ENCODE peak calls at places on chromosomes 6 and 20, in four cellular contexts. Y is GM12878, L is K562, P is HL-60. U is an unnamed sample.

GRCh38 chr6:154039231-154039842 is at the start of gene OPRM1:
- DNase-seq in Y (no peak), L (peak; percentile 20), P (no peak), U (no peak)

GRCh38 chr6:1238040-1238439 is 73.9 kb upstream of the FOXQ1 start:
- DNase-seq in Y (no peak), L (no peak), P (no peak), U (no peak)

GRCh38 chr20:17622851-17623508 is 53.1 kb downstream of the DSTN start:
- DNase-seq in Y (no peak), L (no peak), P (no peak), U (peak; percentile 5)

GRCh38 chr6:137808191-137808590 is 58.9 kb upstream of the TNFAIP3 start:
- DNase-seq in Y (no peak), L (no peak), P (no peak), U (no peak)

GRCh38 chr20:45363611-45364492 is 896 bp downstream of the SYS1 start:
- DNase-seq in Y (no peak), L (no peak), P (no peak), U (no peak)

GRCh38 chr6:127518710-127519468 is at the start of gene MTCL3:
- DNase-seq in Y (no peak), L (no peak), P (no peak), U (no peak)

GRCh38 chr20:49497217-49497560 is 14.7 kb upstream of the KCNB1 start:
- DNase-seq in Y (no peak), L (no peak), P (no peak), U (no peak)

GRCh38 chr6:142929751-142930358 is 15.1 kb downstream of the HIVEP2 start:
- DNase-seq in Y (no peak), L (no peak), P (no peak), U (no peak)

GRCh38 chr6:143598466-143599080 is 79.2 kb upstream of the PHACTR2 start:
- DNase-seq in Y (no peak), L (no peak), P (no peak), U (no peak)

GRCh38 chr6:105889902-105890301 is 196.2 kb upstream of the PRDM1 start:
- DNase-seq in Y (no peak), L (no peak), P (no peak), U (no peak)

GRCh38 chr6:44064089-44064947 is 62.9 kb downstream of the MRPL14 start:
- DNase-seq in Y (no peak), L (peak; percentile 61), P (no peak), U (no peak)

GRCh38 chr20:35939264-35939663 is 15.0 kb downstream of the SCAND1 start:
- DNase-seq in Y (no peak), L (no peak), P (no peak), U (no peak)

GRCh38 chr20:63544958-63545516 is 2.5 kb downstream of the SRMS start:
- DNase-seq in Y (no peak), L (no peak), P (no peak), U (no peak)

GRCh38 chr6:96089173-96089572 is 73.4 kb downstream of the FUT9 start:
- DNase-seq in Y (no peak), L (no peak), P (no peak), U (no peak)

GRCh38 chr6:127494240-127494767 is 24.8 kb downstream of the MTCL3 start:
- DNase-seq in Y (no peak), L (no peak), P (no peak), U (no peak)

DNA sequence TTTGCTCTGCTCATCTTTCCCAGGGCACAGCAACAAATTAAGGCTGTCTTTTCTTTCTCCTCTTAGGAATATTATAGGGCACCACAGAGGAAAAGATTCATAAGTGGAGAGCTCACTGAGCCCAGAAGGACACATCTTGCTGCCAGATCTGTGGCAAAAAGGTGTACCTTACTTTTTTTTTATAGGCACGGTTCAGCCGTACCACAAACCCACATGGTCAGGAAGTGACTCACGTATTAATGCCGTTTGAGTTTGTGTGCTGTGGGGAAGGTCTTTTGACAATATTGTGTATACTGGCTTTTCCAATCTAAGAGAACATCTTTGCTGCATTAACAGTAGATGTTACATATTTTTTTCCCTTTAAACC is 28.4 kb downstream of the PAQR8 start:
- DNase-seq in Y (peak; percentile 72), L (peak; percentile 47), P (peak; percentile 58), U (no peak)
- TF ChIP-seq SPI1 in Y (no peak), L (no peak), P (no peak), U (peak; percentile 15)

GRCh38 chr6:33390173-33390572 is 1.4 kb upstream of the KIFC1 start:
- DNase-seq in Y (no peak), L (no peak), P (no peak), U (no peak)

GRCh38 chr6:33392168-33392947 is 735 bp downstream of the KIFC1 start:
- DNase-seq in Y (no peak), L (no peak), P (no peak), U (peak; percentile 34)

GRCh38 chr6:33391278-33392167 is at the start of gene KIFC1:
- DNase-seq in Y (peak; percentile 99), L (peak; percentile 98), P (peak; percentile 100), U (peak; percentile 95)

GRCh38 chr6:33392979-33393378 is 1.4 kb downstream of the KIFC1 start:
- DNase-seq in Y (no peak), L (no peak), P (no peak), U (no peak)

GRCh38 chr6:33390767-33391277 is 801 bp upstream of the KIFC1 start:
- DNase-seq in Y (no peak), L (no peak), P (no peak), U (no peak)
- TF ChIP-seq POLR2AphosphoS5 in Y (no peak), L (no peak), P (no peak), U (no peak)

GRCh38 chr20:56094228-56094627 is 88.9 kb upstream of the CBLN4 start:
- DNase-seq in Y (no peak), L (no peak), P (no peak), U (no peak)
- TF ChIP-seq SPI1 in Y (no peak), L (no peak), P (no peak), U (no peak)

GRCh38 chr20:25294459-25295385 is 46.8 kb downstream of the PYGB start:
- DNase-seq in Y (no peak), L (peak; percentile 78), P (no peak), U (peak; percentile 82)
- TF ChIP-seq POLR2AphosphoS5 in Y (no peak), L (no peak), P (no peak), U (no peak)

DNA sequence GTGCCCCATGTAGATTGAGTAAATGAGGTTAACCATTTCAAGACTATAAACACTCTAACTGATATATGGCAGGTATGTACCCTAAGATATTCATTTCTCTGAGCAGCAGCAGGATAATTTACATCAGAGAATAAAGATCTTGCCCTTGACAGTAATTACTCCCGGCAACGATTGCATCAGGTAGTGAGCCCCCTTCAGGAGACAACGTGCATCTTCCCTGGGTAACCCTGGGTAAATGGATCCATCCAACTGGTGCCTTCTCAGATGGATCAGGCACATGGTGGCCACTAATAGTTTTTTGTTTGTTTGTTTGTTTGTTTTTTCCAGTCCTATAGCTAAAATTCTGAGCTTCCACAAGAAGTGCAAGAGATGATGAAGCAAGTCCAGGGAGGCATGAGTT is 469.4 kb upstream of the SLC35B3 start:
- DNase-seq in Y (no peak), L (no peak), P (no peak), U (no peak)
- TF ChIP-seq SPI1 in Y (no peak), L (no peak), P (no peak), U (no peak)

GRCh38 chr6:15434823-15435380 is 189.0 kb downstream of the JARID2 start:
- DNase-seq in Y (no peak), L (no peak), P (no peak), U (no peak)
- TF ChIP-seq POLR2AphosphoS5 in Y (no peak), L (no peak), P (no peak), U (no peak)

GRCh38 chr6:169225131-169225576 is 28.5 kb downstream of the THBS2 start:
- DNase-seq in Y (no peak), L (no peak), P (no peak), U (no peak)

GRCh38 chr6:169224716-169225115 is 28.9 kb downstream of the THBS2 start:
- DNase-seq in Y (no peak), L (no peak), P (no peak), U (no peak)

GRCh38 chr6:169225887-169226286 is 27.8 kb downstream of the THBS2 start:
- DNase-seq in Y (no peak), L (no peak), P (no peak), U (no peak)

GRCh38 chr6:169223006-169223405 is 30.6 kb downstream of the THBS2 start:
- DNase-seq in Y (no peak), L (no peak), P (no peak), U (no peak)

GRCh38 chr6:169224185-169224695 is 29.4 kb downstream of the THBS2 start:
- DNase-seq in Y (no peak), L (peak; percentile 30), P (no peak), U (no peak)
- TF ChIP-seq SPI1 in Y (no peak), L (no peak), P (no peak), U (no peak)

DNA sequence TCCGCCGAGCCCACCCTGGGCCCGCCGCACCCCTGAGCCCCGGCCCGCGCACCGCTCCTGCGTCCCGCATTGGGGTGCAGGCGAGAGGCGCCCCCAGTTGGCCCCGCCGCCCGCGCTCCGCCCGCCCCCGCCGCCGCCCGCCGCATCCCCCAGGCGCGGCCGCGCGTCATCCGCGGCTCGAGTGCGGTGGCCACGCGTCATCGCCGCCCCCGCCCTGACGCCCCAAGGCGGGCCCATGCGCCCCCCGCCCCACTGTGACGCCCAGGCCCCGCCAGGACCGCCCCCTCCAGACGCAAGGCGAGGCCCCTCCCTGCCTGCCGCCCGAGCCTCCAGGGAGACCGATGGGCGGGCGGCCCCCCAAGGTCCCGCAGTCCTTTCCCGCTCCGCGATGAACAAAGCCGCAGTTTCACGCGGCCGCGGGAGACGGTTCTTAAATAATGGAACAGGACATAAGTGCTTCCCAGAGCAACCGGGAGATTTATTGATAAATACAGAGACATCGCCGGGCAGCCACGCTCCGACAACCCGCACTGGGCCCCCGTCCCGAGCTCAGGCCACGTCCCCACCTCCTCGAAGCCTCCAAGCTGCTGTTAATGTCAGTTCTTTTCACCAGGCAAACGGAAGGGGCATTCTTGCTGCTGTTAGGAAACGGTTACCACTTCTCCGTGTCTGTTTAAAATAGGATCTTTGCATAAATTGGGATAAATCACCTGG is at the start of gene ANKRD60:
- DNase-seq in Y (no peak), L (peak; percentile 77), P (no peak), U (no peak)
- TF ChIP-seq POLR2AphosphoS5 in Y (no peak), L (no peak), P (no peak), U (no peak)

U was measured in GM12891.